ENCODE peak calls at places on chromosomes 11 and 22, in five cellular contexts. K, W, E, U and A are unnamed samples.

GRCh38 chr11:45289369-45289768 is 3.2 kb upstream of the SYT13 start:
- DNase-seq in U (no peak), K (peak), W (no peak), E (no peak), A (no peak)

GRCh38 chr11:134120143-134120850 is 51.4 kb downstream of the JAM3 start:
- DNase-seq in E (no peak), K (peak), U (no peak), W (no peak), A (no peak)

GRCh38 chr11:76444065-76444383 is 794 bp upstream of the EMSY start:
- DNase-seq in U (no peak), K (no peak), W (no peak), E (no peak), A (no peak)

GRCh38 chr11:102457056-102457677 is 4.6 kb upstream of the TMEM123 start:
- DNase-seq in K (no peak), U (no peak), W (no peak), E (no peak), A (no peak)

GRCh38 chr11:3044004-3044403 is 13.2 kb downstream of the CARS1 start:
- DNase-seq in E (no peak), K (peak), W (no peak), U (no peak), A (no peak)

GRCh38 chr22:36986242-36986821 is 32.9 kb downstream of the TST start:
- DNase-seq in E (no peak), K (no peak), U (no peak), W (peak), A (no peak)

GRCh38 chr11:28529540-28530410 is 421.6 kb downstream of the METTL15 start:
- DNase-seq in W (peak), E (peak), K (peak), U (no peak), A (peak)

GRCh38 chr11:21018248-21018647 is 348.9 kb downstream of the NELL1 start:
- DNase-seq in U (no peak), W (no peak), E (peak), K (no peak), A (no peak)

GRCh38 chr22:45776313-45776585 is 104.6 kb downstream of the ATXN10 start:
- DNase-seq in U (no peak), W (no peak), K (no peak), E (no peak), A (no peak)

GRCh38 chr11:1564535-1565172 is 7.4 kb downstream of the DUSP8 start:
- DNase-seq in K (peak), E (peak), W (peak), U (no peak), A (no peak)

GRCh38 chr11:109423860-109424190 is 1.8 kb downstream of the C11orf87 start:
- DNase-seq in K (no peak), U (no peak), W (no peak), E (peak), A (no peak)

GRCh38 chr22:50726643-50727340 is 11.2 kb upstream of the ACR start:
- DNase-seq in K (no peak), E (no peak), W (peak), U (no peak), A (peak)

GRCh38 chr22:47865626-47866025 is 1103.2 kb downstream of the TBC1D22A start:
- DNase-seq in E (no peak), K (no peak), W (no peak), U (no peak), A (no peak)

GRCh38 chr11:121626507-121626875 is 173.7 kb upstream of the SORL1-AS1 start:
- DNase-seq in U (no peak), K (no peak), W (no peak), E (no peak), A (no peak)

GRCh38 chr11:11383995-11384394 is 30.9 kb upstream of the CSNK2A3 start:
- DNase-seq in E (no peak), U (no peak), K (no peak), W (no peak), A (no peak)

GRCh38 chr11:82854242-82854641 is 46.0 kb downstream of the PRCP start:
- DNase-seq in E (no peak), U (no peak), K (peak), W (no peak), A (no peak)

GRCh38 chr11:28400236-28401100 is 292.3 kb downstream of the METTL15 start:
- DNase-seq in E (no peak), K (peak), U (no peak), W (no peak), A (peak)

GRCh38 chr22:37225481-37225880 is 13.2 kb upstream of the SSTR3 start:
- DNase-seq in E (no peak), W (no peak), U (no peak), K (no peak), A (no peak)

GRCh38 chr11:61109671-61110070 is 7.4 kb downstream of the CD5 start:
- DNase-seq in W (no peak), E (no peak), U (no peak), K (no peak), A (no peak)
- TF ChIP-seq MXI1 in W (no peak), E (no peak), U (no peak), K (no peak), A (no peak)

DNA sequence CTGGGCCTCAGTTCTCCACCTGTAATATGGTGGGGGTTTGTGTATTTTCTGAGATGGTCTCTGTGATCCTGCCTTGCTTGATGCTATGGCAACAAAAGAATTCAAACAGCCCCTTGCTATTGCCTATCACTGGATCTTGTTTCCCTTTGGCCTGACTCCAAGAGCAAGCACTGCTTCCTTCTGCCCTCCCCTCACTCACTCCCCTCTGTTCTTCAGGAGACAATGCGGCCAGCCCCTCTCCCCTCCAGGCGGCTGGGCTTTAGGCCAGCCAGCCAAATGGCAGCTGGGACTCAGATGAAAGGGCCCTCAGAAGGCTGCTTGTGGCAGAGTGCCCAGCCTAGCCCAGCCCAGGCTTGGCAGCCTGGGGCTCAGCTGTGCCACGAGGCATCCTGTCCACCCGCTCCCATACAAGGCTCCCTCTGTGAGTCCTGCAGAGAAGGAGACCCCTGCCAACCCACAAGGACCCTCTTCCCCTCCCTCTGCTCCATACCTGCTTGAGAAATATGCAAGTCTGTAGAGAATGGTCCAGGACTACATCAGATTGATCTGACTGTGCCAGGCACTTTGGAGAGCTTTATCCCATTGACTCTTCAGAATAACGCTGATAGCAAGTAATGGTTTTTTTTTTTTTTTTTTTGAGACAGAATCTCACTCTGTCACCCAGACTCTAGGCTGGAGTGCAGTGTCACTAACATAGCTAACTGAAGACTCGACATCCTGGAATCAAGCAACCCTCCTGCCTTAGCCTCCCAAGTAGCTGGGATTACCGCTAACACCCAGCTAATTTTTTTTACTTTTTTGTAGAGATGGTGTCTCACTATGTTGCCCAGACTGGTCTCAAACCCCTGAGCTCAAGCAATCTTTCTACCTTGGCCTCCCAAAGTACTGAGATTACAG is 7.6 kb upstream of the KCTD14 start:
- DNase-seq in E (peak), U (no peak), K (peak), W (no peak), A (peak)
- TF ChIP-seq MXI1 in E (peak), U (no peak), K (no peak), W (no peak), A (no peak)

GRCh38 chr22:31575190-31575589 is 78.9 kb downstream of the SFI1 start:
- DNase-seq in U (no peak), K (no peak), W (no peak), E (no peak), A (no peak)

GRCh38 chr22:31578171-31578570 is 81.8 kb downstream of the SFI1 start:
- DNase-seq in E (no peak), U (no peak), K (no peak), W (no peak), A (no peak)

GRCh38 chr22:31577711-31578110 is 81.4 kb downstream of the SFI1 start:
- DNase-seq in W (no peak), K (no peak), E (no peak), U (no peak), A (no peak)

GRCh38 chr22:31583861-31584485 is 78.0 kb downstream of the PISD start:
- DNase-seq in E (no peak), U (no peak), K (peak), W (no peak), A (no peak)

DNA sequence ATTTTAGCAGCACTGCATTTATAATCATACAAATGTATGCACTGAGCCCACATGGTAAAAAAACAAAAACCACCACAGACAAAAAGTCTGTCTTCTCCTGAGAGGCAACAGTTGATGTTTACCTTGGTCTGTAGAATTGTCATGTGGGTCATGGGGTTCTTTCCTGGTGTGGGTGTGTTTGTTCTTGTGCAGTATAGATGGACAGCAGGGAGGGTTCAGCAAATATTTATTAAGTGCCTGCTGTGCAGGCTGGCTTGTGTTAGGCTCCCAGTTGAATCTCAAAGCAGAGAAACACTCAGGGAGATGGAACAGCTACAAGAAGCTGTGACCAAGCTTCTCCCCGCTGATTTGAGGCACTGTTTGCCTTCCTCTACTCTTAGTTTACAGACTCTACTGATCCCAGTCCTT is 82.2 kb downstream of the PISD start:
- DNase-seq in U (no peak), E (no peak), W (no peak), K (no peak), A (peak)
- TF ChIP-seq MXI1 in U (no peak), E (no peak), W (no peak), K (no peak), A (peak)

DNA sequence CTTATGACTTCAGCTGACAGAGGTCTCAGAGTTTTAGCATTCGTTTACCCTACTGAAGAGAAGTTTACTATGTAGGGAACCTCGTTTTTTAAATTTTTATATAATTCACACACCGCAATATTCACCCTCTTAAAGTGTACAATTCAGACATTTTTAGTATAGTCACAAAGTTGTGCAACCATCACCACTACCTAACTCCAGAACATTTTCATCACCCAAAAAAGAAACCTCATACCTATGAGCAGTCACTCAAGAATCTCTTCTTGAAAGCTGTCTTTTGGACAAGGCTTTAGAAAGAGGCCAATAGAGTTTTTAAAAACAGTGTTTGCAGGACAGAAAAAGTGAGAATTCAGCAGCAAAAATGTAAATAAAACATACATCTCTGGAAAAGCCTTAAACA is 39.5 kb upstream of the CLNS1A start:
- DNase-seq in U (no peak), W (no peak), K (peak), E (no peak), A (no peak)
- TF ChIP-seq MXI1 in U (no peak), W (no peak), K (no peak), E (no peak), A (no peak)

GRCh38 chr11:111361082-111361801 is 17.8 kb downstream of the POU2AF1 start:
- DNase-seq in E (peak), K (no peak), W (no peak), U (no peak), A (no peak)

GRCh38 chr11:111364503-111364902 is 14.6 kb downstream of the POU2AF1 start:
- DNase-seq in W (no peak), E (no peak), K (no peak), U (no peak), A (no peak)

GRCh38 chr11:111363985-111364384 is 15.1 kb downstream of the POU2AF1 start:
- DNase-seq in E (no peak), K (no peak), U (no peak), W (no peak), A (no peak)

GRCh38 chr11:111361874-111362273 is 17.2 kb downstream of the POU2AF1 start:
- DNase-seq in K (no peak), E (no peak), W (no peak), U (no peak), A (no peak)

DNA sequence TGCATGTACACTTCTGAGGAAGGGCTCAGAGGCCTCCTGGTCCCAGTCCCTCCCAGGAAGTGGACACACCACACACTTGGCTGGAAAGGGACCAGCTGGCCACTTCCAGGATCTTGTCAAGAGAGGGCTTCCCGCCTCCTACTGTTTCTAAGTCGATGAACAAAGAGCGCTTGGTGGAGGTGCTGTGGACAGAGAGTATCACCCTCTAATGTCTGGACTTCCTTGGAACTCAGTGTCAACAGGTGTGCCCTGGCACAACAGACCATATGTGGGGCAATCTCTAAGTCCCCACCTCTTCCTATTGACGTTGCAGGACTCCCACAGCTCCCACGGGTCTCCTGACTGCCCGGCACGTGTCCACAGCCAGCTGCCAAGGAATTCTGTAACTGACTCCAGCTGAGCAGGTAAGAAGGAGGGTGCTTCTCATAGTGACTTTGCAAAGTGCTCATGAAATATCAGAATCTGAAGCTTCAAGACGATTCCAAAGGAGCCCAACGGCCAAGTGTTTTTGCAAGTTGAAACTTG is 16.1 kb downstream of the POU2AF1 start:
- DNase-seq in W (no peak), E (no peak), K (no peak), U (no peak), A (no peak)
- TF ChIP-seq MXI1 in W (no peak), E (no peak), K (no peak), U (no peak), A (no peak)

DNA sequence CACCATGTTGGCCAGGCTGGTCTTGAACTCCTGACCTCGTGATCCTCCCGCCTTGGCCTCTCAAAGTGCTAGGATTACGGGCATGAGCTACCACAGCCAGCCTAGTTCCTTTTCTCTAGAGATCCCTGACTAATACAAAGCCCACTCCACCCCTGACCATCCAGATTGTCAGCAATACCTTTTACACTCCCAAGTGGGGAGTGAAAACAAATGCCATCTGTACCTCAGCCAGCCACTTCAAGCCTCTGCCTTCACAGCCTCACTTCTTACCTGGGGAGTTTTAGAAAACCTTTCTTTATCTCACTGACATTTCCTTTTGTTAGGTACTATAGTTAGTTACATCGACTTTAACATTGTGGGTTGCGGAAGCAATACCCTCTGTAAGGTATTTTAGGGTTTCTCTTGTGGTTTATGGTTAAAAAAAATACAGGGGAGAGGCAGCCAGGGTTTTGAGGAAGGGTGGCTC is 8.8 kb downstream of the TOM1 start:
- DNase-seq in W (no peak), U (peak), K (no peak), E (no peak), A (no peak)
- TF ChIP-seq MXI1 in W (no peak), U (no peak), K (no peak), E (no peak), A (no peak)

DNA sequence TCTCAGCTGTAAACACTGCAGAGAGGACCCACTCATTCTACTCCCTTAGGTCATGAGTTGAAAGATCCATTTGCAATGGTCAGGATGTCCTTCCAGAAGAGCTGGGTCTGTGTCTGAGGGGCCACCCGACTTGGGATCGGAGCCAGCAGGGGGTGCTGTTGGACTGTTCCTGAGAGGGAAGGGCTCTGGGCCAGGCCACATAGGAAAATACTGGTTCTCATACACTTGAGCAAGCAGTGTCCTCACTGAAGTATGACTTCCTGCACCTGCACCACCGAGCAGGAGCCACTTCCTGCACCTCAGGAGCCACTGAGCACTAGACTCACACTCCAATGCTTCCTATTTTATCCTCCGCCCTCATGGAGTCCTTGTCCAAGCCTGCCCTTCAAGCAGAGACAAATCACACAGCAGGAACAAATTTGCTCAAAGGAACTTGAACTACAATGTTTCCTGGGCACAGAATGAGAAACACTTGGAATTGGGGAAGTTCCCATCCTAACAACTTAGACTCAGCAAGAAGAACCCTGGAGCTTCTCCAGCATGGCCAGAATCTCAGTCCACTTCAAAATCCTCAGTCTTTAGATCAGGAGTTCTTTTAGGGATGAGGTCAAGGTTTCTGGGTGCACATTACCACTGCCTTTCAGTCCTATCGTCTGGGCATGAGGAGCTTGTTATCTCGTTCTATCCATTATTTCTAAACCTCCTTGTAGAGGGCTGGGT is 36.6 kb upstream of the VPREB1 start:
- DNase-seq in W (peak), K (peak), E (peak), U (peak), A (peak)
- TF ChIP-seq MXI1 in W (no peak), K (no peak), E (no peak), U (no peak), A (no peak)